ENCODE peak calls at places on chromosomes 12 and 14, in four cellular contexts. One of them, this sample, is unnamed.

GRCh38 chr14:22047105-22047504 is 373.5 kb upstream of the OR4E1 start:
- DNase-seq in stimulated activated naive CD4-positive, alpha-beta T cell: peak
- DNase-seq in mesothelial cell of epicardium: no peak
- DNase-seq in activated CD4-positive, alpha-beta T cell treated with anti-CD3 and anti-CD28 coated beads for 24 hours: no peak
- DNase-seq in this sample: no peak

GRCh38 chr14:35079742-35080141 is 33.7 kb downstream of the FAM177A1 start:
- DNase-seq in activated CD4-positive, alpha-beta T cell treated with anti-CD3 and anti-CD28 coated beads for 24 hours: no peak
- DNase-seq in mesothelial cell of epicardium: no peak
- DNase-seq in stimulated activated naive CD4-positive, alpha-beta T cell: no peak
- DNase-seq in this sample: no peak

GRCh38 chr14:100911665-100912316 is 8.3 kb upstream of the RTL1 start:
- DNase-seq in mesothelial cell of epicardium: no peak
- DNase-seq in stimulated activated naive CD4-positive, alpha-beta T cell: no peak
- DNase-seq in activated CD4-positive, alpha-beta T cell treated with anti-CD3 and anti-CD28 coated beads for 24 hours: no peak
- DNase-seq in this sample: no peak

GRCh38 chr12:113396828-113397496 is 6.7 kb downstream of the SDS start:
- DNase-seq in stimulated activated naive CD4-positive, alpha-beta T cell: no peak
- DNase-seq in activated CD4-positive, alpha-beta T cell treated with anti-CD3 and anti-CD28 coated beads for 24 hours: no peak
- DNase-seq in mesothelial cell of epicardium: no peak
- DNase-seq in this sample: no peak

GRCh38 chr14:35398095-35398584 is 6.4 kb downstream of the NFKBIA start:
- DNase-seq in stimulated activated naive CD4-positive, alpha-beta T cell: no peak
- DNase-seq in activated CD4-positive, alpha-beta T cell treated with anti-CD3 and anti-CD28 coated beads for 24 hours: no peak
- DNase-seq in mesothelial cell of epicardium: no peak
- DNase-seq in this sample: no peak

GRCh38 chr14:34593740-34594375 is 36.1 kb downstream of the SNX6 start:
- DNase-seq in stimulated activated naive CD4-positive, alpha-beta T cell: no peak
- DNase-seq in activated CD4-positive, alpha-beta T cell treated with anti-CD3 and anti-CD28 coated beads for 24 hours: no peak
- DNase-seq in mesothelial cell of epicardium: no peak
- DNase-seq in this sample: no peak

GRCh38 chr14:77369280-77369679 is 7.6 kb downstream of the TMED8 start:
- DNase-seq in mesothelial cell of epicardium: no peak
- DNase-seq in activated CD4-positive, alpha-beta T cell treated with anti-CD3 and anti-CD28 coated beads for 24 hours: no peak
- DNase-seq in stimulated activated naive CD4-positive, alpha-beta T cell: no peak
- DNase-seq in this sample: no peak

GRCh38 chr12:508145-508544 is 48.4 kb downstream of the B4GALNT3 start:
- DNase-seq in mesothelial cell of epicardium: no peak
- DNase-seq in stimulated activated naive CD4-positive, alpha-beta T cell: no peak
- DNase-seq in activated CD4-positive, alpha-beta T cell treated with anti-CD3 and anti-CD28 coated beads for 24 hours: no peak
- DNase-seq in this sample: no peak

GRCh38 chr14:72723741-72724530 is 170.0 kb downstream of the DPF3 start:
- DNase-seq in mesothelial cell of epicardium: no peak
- DNase-seq in activated CD4-positive, alpha-beta T cell treated with anti-CD3 and anti-CD28 coated beads for 24 hours: no peak
- DNase-seq in stimulated activated naive CD4-positive, alpha-beta T cell: no peak
- DNase-seq in this sample: no peak

This sample was measured in GM18507.